ENCODE peak calls at places on chromosome 13, in seven cellular contexts. Q, R, O, C, X, W and G are unnamed samples.

GRCh38 chr13:90800082-90800746 is 547.3 kb upstream of the MIR17HG start:
- DNase-seq in Q (no peak), R (no peak), O (peak; percentile 78), C (peak; percentile 85), X (no peak), W (no peak), G (no peak)

GRCh38 chr13:33445024-33445423 is 159.5 kb upstream of the STARD13 start:
- DNase-seq in Q (no peak), R (no peak), O (no peak), C (no peak), X (no peak), W (no peak), G (no peak)

GRCh38 chr13:109412232-109412935 is 374.0 kb downstream of the IRS2 start:
- DNase-seq in Q (peak; percentile 60), R (peak; percentile 22), O (peak; percentile 62), C (peak; percentile 72), X (no peak), W (no peak), G (peak; percentile 29)

GRCh38 chr13:34853161-34853560 is 88.9 kb upstream of the NBEA start:
- DNase-seq in Q (no peak), R (no peak), O (no peak), C (no peak), X (no peak), W (no peak), G (no peak)

GRCh38 chr13:42991892-42992584 is at the start of gene EPSTI1:
- DNase-seq in Q (peak; percentile 78), R (peak; percentile 86), O (peak; percentile 47), C (peak; percentile 79), X (peak; percentile 80), W (peak; percentile 63), G (peak; percentile 80)

GRCh38 chr13:112242777-112243176 is 133.4 kb upstream of the SPACA7 start:
- DNase-seq in Q (no peak), R (no peak), O (no peak), C (no peak), X (no peak), W (no peak), G (no peak)

GRCh38 chr13:90918551-90918950 is 428.9 kb upstream of the MIR17HG start:
- DNase-seq in Q (no peak), R (peak; percentile 64), O (no peak), C (peak; percentile 25), X (no peak), W (no peak), G (peak; percentile 27)

GRCh38 chr13:25886438-25887214 is 165.2 kb downstream of the SHISA2 start:
- DNase-seq in Q (no peak), R (peak; percentile 67), O (no peak), C (peak; percentile 63), X (no peak), W (no peak), G (peak; percentile 93)

GRCh38 chr13:75550159-75550567 is 572 bp downstream of the UCHL3 start:
- DNase-seq in Q (peak; percentile 73), R (peak; percentile 86), O (no peak), C (peak; percentile 70), X (peak; percentile 18), W (no peak), G (peak; percentile 81)